ENCODE peak calls at places on chromosomes 6 and 20, in eight cellular contexts. S, X, I, C, L, P, Q and U are unnamed samples.

GRCh38 chr20:45080867-45081616 is 19.9 kb downstream of the KCNS1 start:
- DNase-seq in S (no peak), X (peak), I (no peak), C (no peak), L (no peak), P (no peak), Q (no peak), U (no peak)

GRCh38 chr6:146543940-146544661 is 468 bp downstream of the RAB32 start:
- DNase-seq in S (peak), X (peak), I (no peak), C (peak), L (no peak), P (peak), Q (peak), U (peak)

GRCh38 chr20:4483481-4483880 is 238.2 kb upstream of the PRND start:
- DNase-seq in S (no peak), X (no peak), I (no peak), C (no peak), L (no peak), P (no peak), Q (peak), U (no peak)

GRCh38 chr20:555933-556332 is 12.3 kb upstream of the CSNK2A1 start:
- DNase-seq in S (no peak), X (no peak), I (no peak), C (no peak), L (no peak), P (peak), Q (no peak), U (no peak)

GRCh38 chr6:107612762-107613415 is 123.0 kb downstream of the SOBP start:
- DNase-seq in S (no peak), X (no peak), I (no peak), C (no peak), L (no peak), P (no peak), Q (no peak), U (no peak)

GRCh38 chr20:51327251-51327841 is 215.2 kb downstream of the NFATC2 start:
- DNase-seq in S (no peak), X (peak), I (no peak), C (no peak), L (no peak), P (no peak), Q (peak), U (no peak)

GRCh38 chr20:32559753-32560380 is 25.3 kb downstream of the NOL4L start:
- DNase-seq in S (no peak), X (no peak), I (no peak), C (no peak), L (no peak), P (no peak), Q (peak), U (no peak)

GRCh38 chr20:32203556-32204484 is 3.7 kb downstream of the PLAGL2 start:
- DNase-seq in S (no peak), X (no peak), I (no peak), C (no peak), L (no peak), P (peak), Q (peak), U (peak)

GRCh38 chr20:51712501-51713212 is 55.5 kb downstream of the ATP9A start:
- DNase-seq in S (no peak), X (peak), I (no peak), C (peak), L (no peak), P (no peak), Q (no peak), U (peak)

GRCh38 chr6:158441639-158442308 is 118.1 kb upstream of the TMEM181 start:
- DNase-seq in S (no peak), X (no peak), I (no peak), C (no peak), L (no peak), P (no peak), Q (no peak), U (no peak)

GRCh38 chr20:7728373-7728772 is 211.9 kb downstream of the HAO1 start:
- DNase-seq in S (no peak), X (no peak), I (no peak), C (no peak), L (no peak), P (no peak), Q (peak), U (no peak)

GRCh38 chr6:108675226-108676160 is 114.8 kb downstream of the FOXO3 start:
- DNase-seq in S (no peak), X (no peak), I (no peak), C (no peak), L (no peak), P (no peak), Q (no peak), U (no peak)

GRCh38 chr6:121319112-121319553 is 15.1 kb downstream of the TBC1D32 start:
- DNase-seq in S (no peak), X (no peak), I (no peak), C (peak), L (no peak), P (no peak), Q (no peak), U (no peak)

GRCh38 chr6:166413491-166413951 is 30.8 kb upstream of the MPC1 start:
- DNase-seq in S (no peak), X (no peak), I (no peak), C (no peak), L (no peak), P (no peak), Q (no peak), U (no peak)

GRCh38 chr20:33857722-33858563 is 46.8 kb downstream of the CHMP4B start:
- DNase-seq in S (no peak), X (no peak), I (no peak), C (no peak), L (no peak), P (no peak), Q (no peak), U (no peak)

GRCh38 chr6:14925627-14926026 is 320.2 kb upstream of the JARID2 start:
- DNase-seq in S (no peak), X (peak), I (no peak), C (no peak), L (no peak), P (no peak), Q (no peak), U (no peak)

GRCh38 chr6:109799664-109800063 is 108.6 kb downstream of the FIG4 start:
- DNase-seq in S (no peak), X (no peak), I (no peak), C (no peak), L (no peak), P (no peak), Q (peak), U (no peak)

GRCh38 chr20:17678886-17679285 is 3.2 kb downstream of the RRBP1 start:
- DNase-seq in S (no peak), X (no peak), I (no peak), C (no peak), L (no peak), P (no peak), Q (no peak), U (no peak)

GRCh38 chr20:64107736-64108457 is 532 bp upstream of the NPBWR2 start:
- DNase-seq in S (peak), X (no peak), I (no peak), C (no peak), L (peak), P (peak), Q (no peak), U (no peak)

GRCh38 chr20:58839474-58839874 is 11.2 kb downstream of the GNAS-AS1 start:
- DNase-seq in S (no peak), X (no peak), I (peak), C (peak), L (no peak), P (no peak), Q (peak), U (peak)

GRCh38 chr20:37969949-37970855 is 63.1 kb downstream of the TTI1 start:
- DNase-seq in S (no peak), X (no peak), I (no peak), C (no peak), L (no peak), P (no peak), Q (peak), U (no peak)

GRCh38 chr6:39263299-39264037 is 34.2 kb upstream of the KCNK5 start:
- DNase-seq in S (no peak), X (no peak), I (no peak), C (no peak), L (no peak), P (no peak), Q (peak), U (no peak)

GRCh38 chr6:131231886-131232285 is 96.6 kb downstream of the AKAP7 start:
- DNase-seq in S (no peak), X (no peak), I (no peak), C (no peak), L (no peak), P (no peak), Q (no peak), U (no peak)

GRCh38 chr20:11204926-11205768 is 531.3 kb upstream of the JAG1 start:
- DNase-seq in S (peak), X (peak), I (peak), C (peak), L (no peak), P (peak), Q (peak), U (peak)

GRCh38 chr20:12030470-12030869 is 112.8 kb downstream of the BTBD3 start:
- DNase-seq in S (no peak), X (no peak), I (no peak), C (no peak), L (no peak), P (no peak), Q (no peak), U (peak)

GRCh38 chr20:1631309-1632227 is 11.8 kb upstream of the SIRPB1 start:
- DNase-seq in S (no peak), X (no peak), I (no peak), C (no peak), L (no peak), P (no peak), Q (peak), U (no peak)

GRCh38 chr6:79330723-79331122 is 96.2 kb upstream of the HMGN3 start:
- DNase-seq in S (no peak), X (no peak), I (no peak), C (no peak), L (no peak), P (no peak), Q (peak), U (no peak)

GRCh38 chr6:148044261-148044731 is 298.3 kb upstream of the SASH1 start:
- DNase-seq in S (no peak), X (peak), I (no peak), C (no peak), L (no peak), P (no peak), Q (no peak), U (no peak)

GRCh38 chr6:11665636-11666335 is 112.8 kb downstream of the ADTRP start:
- DNase-seq in S (no peak), X (no peak), I (no peak), C (no peak), L (no peak), P (no peak), Q (no peak), U (no peak)

GRCh38 chr6:20740727-20741126 is 206.5 kb downstream of the CDKAL1 start:
- DNase-seq in S (no peak), X (no peak), I (no peak), C (no peak), L (no peak), P (no peak), Q (no peak), U (no peak)
- H3K27ac ChIP-seq in S (no peak), X (no peak), I (no peak), C (no peak), L (no peak), P (no peak), Q (no peak), U (no peak)

DNA sequence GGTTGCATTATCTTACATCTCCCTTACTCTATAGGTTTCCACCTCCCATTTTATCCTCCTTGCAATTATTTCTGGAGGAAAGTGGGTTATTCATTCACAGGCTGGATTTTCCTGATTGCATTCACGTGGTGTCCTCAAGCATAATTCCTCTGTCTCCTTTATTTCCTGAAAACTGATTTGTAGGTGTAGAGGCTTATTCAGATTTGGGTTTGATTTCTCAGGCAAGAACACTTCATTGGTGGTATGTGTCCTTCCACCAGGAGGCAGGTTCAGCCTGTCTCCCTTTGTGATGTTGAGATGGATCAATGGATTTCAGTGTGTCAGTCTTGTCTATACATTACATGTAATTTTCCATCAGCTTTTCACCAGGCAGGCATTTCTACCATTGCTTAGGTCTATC is 17.3 kb downstream of the DNPH1 start:
- DNase-seq in S (no peak), X (no peak), I (no peak), C (no peak), L (no peak), P (no peak), Q (no peak), U (no peak)
- TF ChIP-seq CTCF in S (no peak), X (peak), I (no peak), C (no peak), L (no peak), P (no peak), Q (no peak), U (no peak)

GRCh38 chr6:125789167-125789566 is 1.6 kb upstream of the NCOA7 start:
- DNase-seq in S (peak), X (no peak), I (no peak), C (no peak), L (no peak), P (no peak), Q (no peak), U (no peak)
- H3K27ac ChIP-seq in S (peak), X (no peak), I (peak), C (peak), L (peak), P (peak), Q (no peak), U (peak)

GRCh38 chr20:39670987-39671386 is 708.8 kb downstream of the DHX35 start:
- DNase-seq in S (no peak), X (no peak), I (no peak), C (no peak), L (no peak), P (no peak), Q (no peak), U (no peak)

GRCh38 chr20:39674842-39675241 is 712.7 kb downstream of the DHX35 start:
- DNase-seq in S (no peak), X (no peak), I (no peak), C (no peak), L (no peak), P (no peak), Q (no peak), U (no peak)

GRCh38 chr20:39676236-39676635 is 714.1 kb downstream of the DHX35 start:
- DNase-seq in S (no peak), X (no peak), I (no peak), C (no peak), L (no peak), P (peak), Q (no peak), U (no peak)

DNA sequence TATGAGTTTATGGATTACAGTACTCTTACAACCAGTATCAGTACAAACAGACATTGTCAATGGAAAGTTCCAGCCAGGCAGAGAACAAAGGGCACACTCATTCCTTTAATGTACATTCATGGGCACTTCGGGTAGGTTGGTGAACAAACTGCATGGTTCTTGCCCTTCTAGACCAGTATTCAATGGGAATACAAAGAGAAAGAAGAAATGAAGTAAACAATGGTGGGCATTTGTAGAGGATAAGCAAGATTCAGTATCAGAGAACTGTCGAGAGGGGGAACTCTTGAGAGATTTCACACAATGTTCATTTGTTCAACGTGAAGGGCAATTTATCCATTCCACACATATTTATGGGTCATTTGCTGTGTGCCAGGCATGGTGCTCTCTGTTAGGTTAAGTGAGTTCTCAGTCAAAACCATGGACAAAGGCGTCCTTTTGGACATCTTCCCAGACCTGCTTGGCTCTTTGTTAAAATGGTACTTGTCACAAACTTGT is 714.8 kb downstream of the DHX35 start:
- DNase-seq in S (no peak), X (no peak), I (no peak), C (no peak), L (no peak), P (peak), Q (peak), U (peak)
- TF ChIP-seq CTCF in S (peak), X (no peak), I (no peak), C (peak), L (peak), P (peak), Q (peak), U (peak)

DNA sequence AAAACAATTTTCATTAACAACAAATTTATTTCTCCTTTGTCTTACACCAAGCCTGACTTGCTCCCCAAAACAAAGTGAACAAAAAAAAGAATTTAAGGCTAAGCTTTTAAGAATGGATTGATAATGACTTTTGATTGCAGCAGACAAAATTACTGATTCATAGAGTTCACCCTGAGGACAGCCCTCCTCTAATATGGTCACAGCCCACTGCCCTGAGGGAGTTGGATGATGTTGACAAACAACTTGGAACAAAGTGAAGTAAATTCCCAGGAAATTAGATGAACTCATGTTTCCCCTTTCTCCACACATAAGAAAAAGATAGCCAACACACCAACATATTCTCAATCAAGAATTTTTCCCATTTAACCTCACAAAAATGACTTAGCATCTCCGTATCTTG is 7.7 kb upstream of the ISM1 start:
- DNase-seq in S (no peak), X (no peak), I (no peak), C (no peak), L (no peak), P (no peak), Q (no peak), U (no peak)
- H3K27ac ChIP-seq in S (no peak), X (no peak), I (no peak), C (no peak), L (no peak), P (no peak), Q (no peak), U (no peak)

GRCh38 chr6:104623052-104623690 is 236.5 kb downstream of the HACE1 start:
- DNase-seq in S (no peak), X (no peak), I (no peak), C (peak), L (no peak), P (no peak), Q (no peak), U (no peak)
- TF ChIP-seq CTCF in S (peak), X (peak), I (no peak), C (no peak), L (no peak), P (peak), Q (peak), U (no peak)